ENCODE peak calls at places on chromosomes 11 and 22, in four cellular contexts. C is H9, G is mesendoderm, Q is H1. B is an unnamed sample.

GRCh38 chr11:120281161-120281795 is 41.3 kb downstream of the POU2F3 start:
- DNase-seq in G (no peak), Q (no peak), C (no peak), B (no peak)

GRCh38 chr22:46239261-46240048 is 10.6 kb downstream of the CDPF1 start:
- DNase-seq in G (no peak), Q (no peak), C (no peak), B (no peak)

GRCh38 chr22:33879796-33880195 is 40.5 kb downstream of the LARGE1 start:
- DNase-seq in Q (no peak), C (no peak), G (no peak), B (no peak)

GRCh38 chr11:83508804-83509203 is 222.6 kb upstream of the CCDC90B start:
- DNase-seq in Q (no peak), G (no peak), C (no peak), B (no peak)

GRCh38 chr11:110286298-110287040 is 9.9 kb downstream of the RDX start:
- DNase-seq in C (no peak), G (no peak), Q (no peak), B (no peak)

GRCh38 chr22:37499006-37499707 is 13.0 kb upstream of the MFNG start:
- DNase-seq in C (no peak), Q (no peak), G (no peak), B (no peak)

GRCh38 chr22:43066844-43067385 is 22.3 kb downstream of the TTLL1 start:
- DNase-seq in C (no peak), G (no peak), Q (no peak), B (peak)

GRCh38 chr11:95443386-95443785 is 212.4 kb upstream of the SESN3 start:
- DNase-seq in Q (no peak), G (no peak), C (no peak), B (no peak)

GRCh38 chr11:45771942-45772522 is 32.9 kb upstream of the SLC35C1 start:
- DNase-seq in Q (peak), G (peak), C (peak), B (peak)

GRCh38 chr11:8814923-8815240 is 96.1 kb upstream of the AKIP1 start:
- DNase-seq in G (peak), C (no peak), Q (no peak), B (no peak)

GRCh38 chr22:20111045-20111688 is 4.7 kb upstream of the RANBP1 start:
- DNase-seq in G (peak), Q (no peak), C (no peak), B (peak)

GRCh38 chr11:27468643-27469332 is 3.8 kb downstream of the LGR4 start:
- DNase-seq in Q (no peak), G (no peak), C (no peak), B (peak)

GRCh38 chr11:72764503-72764902 is 12.3 kb upstream of the ARAP1 start:
- DNase-seq in G (peak), C (peak), Q (peak), B (no peak)

GRCh38 chr11:58494096-58494495 is 13.8 kb downstream of the OR5B21 start:
- DNase-seq in G (no peak), Q (no peak), C (no peak), B (peak)

GRCh38 chr11:58493676-58494075 is 14.2 kb downstream of the OR5B21 start:
- DNase-seq in C (no peak), Q (no peak), G (no peak), B (peak)

GRCh38 chr11:58495906-58496305 is 12.0 kb downstream of the OR5B21 start:
- DNase-seq in Q (no peak), C (no peak), G (no peak), B (no peak)

GRCh38 chr11:58485961-58486360 is 21.9 kb downstream of the OR5B21 start:
- DNase-seq in G (peak), C (no peak), Q (no peak), B (no peak)

DNA sequence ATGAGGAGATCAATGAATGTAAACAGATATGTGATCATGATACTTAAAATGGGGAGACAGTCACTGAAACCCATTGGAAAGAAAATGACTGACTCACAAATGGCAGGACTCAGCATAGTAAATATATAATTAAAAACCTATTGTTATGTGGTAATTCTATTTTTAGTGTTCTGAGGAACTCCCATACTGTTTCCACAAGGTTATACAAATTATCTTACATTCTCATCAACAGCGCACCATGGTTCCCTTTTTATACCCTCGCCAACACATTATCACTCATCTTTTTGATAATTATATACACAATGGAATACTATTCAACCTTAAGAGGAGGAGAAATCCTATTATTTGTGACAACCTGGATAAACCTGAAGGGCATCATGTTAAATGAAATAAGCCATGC is 17.1 kb downstream of the OR5B21 start:
- DNase-seq in G (no peak), C (no peak), Q (no peak), B (no peak)
- H3K56ac ChIP-seq in G (no peak), C (no peak), Q (no peak), B (no peak)

DNA sequence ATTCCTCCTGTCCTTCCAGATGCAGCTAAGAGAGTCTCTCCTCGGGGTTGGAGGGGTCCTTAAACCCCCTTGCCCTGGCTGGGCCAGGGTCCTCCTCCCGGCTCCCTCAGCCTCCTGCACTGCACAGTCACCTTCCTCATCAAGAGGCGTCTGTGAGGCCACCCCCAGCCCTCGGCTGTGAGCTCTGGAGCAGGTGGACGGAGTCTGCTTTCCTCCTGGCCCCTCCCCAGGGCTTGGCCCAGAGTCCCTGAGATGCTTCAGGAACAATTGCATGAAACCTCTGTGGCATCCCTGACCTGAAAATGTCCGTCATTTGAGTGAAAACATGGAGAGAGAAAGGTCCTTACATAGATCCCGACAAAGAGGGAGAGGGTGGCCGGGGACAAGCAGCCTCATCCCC is 6.7 kb upstream of the FGF3 start:
- DNase-seq in Q (no peak), C (no peak), G (no peak), B (no peak)
- H3K56ac ChIP-seq in Q (no peak), C (no peak), G (no peak), B (no peak)

GRCh38 chr11:78041843-78042455 is 18.9 kb upstream of the KCTD14 start:
- DNase-seq in Q (no peak), G (no peak), C (no peak), B (no peak)
- H3K56ac ChIP-seq in Q (no peak), G (no peak), C (no peak), B (no peak)

GRCh38 chr11:94154095-94154856 is 25.6 kb downstream of the PANX1 start:
- DNase-seq in G (no peak), C (no peak), Q (no peak), B (peak)

GRCh38 chr11:94151903-94152677 is 23.4 kb downstream of the PANX1 start:
- DNase-seq in G (peak), Q (no peak), C (peak), B (peak)

GRCh38 chr11:94151311-94151710 is 22.7 kb downstream of the PANX1 start:
- DNase-seq in Q (no peak), G (no peak), C (no peak), B (no peak)

GRCh38 chr11:94152678-94153065 is 24.0 kb downstream of the PANX1 start:
- DNase-seq in Q (no peak), G (no peak), C (no peak), B (no peak)

GRCh38 chr11:94153320-94153719 is 24.7 kb downstream of the PANX1 start:
- DNase-seq in C (no peak), Q (no peak), G (no peak), B (no peak)
- H3K56ac ChIP-seq in C (no peak), Q (no peak), G (no peak), B (no peak)

GRCh38 chr11:93606721-93607120 is 54.8 kb upstream of the CEP295 start:
- DNase-seq in G (no peak), Q (no peak), C (no peak), B (no peak)
- H3K56ac ChIP-seq in G (no peak), Q (no peak), C (no peak), B (no peak)

DNA sequence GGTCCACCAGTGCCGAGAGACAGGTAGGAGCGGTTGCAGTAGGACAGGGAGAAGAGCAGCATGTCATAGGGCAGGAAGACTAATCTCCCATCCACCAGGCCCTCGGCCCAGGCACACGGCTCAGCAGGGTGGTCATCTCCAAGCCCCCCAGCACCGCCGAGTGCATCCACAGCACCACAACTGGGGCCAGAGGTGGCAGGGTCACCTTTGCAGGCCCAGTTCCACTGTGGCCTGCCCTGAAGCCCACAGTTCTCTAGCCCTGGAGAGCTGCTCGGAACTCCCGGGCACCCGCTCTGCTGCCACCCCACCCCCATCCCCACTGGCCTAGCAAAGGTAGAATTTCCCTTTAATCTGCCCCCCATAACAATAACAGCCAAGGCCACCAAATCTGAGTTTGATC is 49.1 kb upstream of the LRRC32 start:
- DNase-seq in C (no peak), Q (no peak), G (no peak), B (no peak)
- H3K56ac ChIP-seq in C (no peak), Q (no peak), G (no peak), B (no peak)

DNA sequence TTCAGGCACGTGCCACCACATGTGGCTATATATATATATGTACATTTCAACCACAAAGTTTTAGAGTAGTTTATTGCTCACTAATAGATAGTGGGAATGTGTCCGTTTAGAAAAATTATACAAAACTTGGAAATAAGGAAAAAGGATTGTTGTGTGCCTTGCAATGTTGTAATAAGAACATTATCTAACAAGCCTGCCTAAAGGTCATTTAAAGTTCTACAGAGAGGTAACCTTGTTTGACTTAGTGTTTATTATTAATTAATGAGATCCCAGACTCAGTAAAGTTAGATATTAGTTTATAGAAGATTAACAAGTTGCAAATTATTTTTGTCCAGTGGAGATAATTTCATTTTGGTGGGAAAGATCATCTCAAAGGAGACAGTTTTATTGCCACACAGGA is 5.5 kb upstream of the PATL1 start:
- DNase-seq in Q (no peak), C (no peak), G (no peak), B (no peak)
- H3K56ac ChIP-seq in Q (no peak), C (no peak), G (no peak), B (no peak)

GRCh38 chr22:22888509-22889353 is 1.1 kb downstream of the IGLL5 start:
- DNase-seq in G (no peak), C (no peak), Q (no peak), B (no peak)

GRCh38 chr22:22884010-22884887 is 3.4 kb upstream of the IGLL5 start:
- DNase-seq in C (peak), Q (peak), G (peak), B (peak)

GRCh38 chr22:22884888-22885840 is 2.5 kb upstream of the IGLL5 start:
- DNase-seq in G (no peak), Q (no peak), C (peak), B (no peak)

GRCh38 chr22:22887621-22888503 is at the start of gene IGLL5:
- DNase-seq in C (no peak), G (no peak), Q (no peak), B (no peak)

GRCh38 chr22:22886546-22886945 is 1.1 kb upstream of the IGLL5 start:
- DNase-seq in G (no peak), C (peak), Q (no peak), B (no peak)
- H3K56ac ChIP-seq in G (no peak), C (no peak), Q (no peak), B (no peak)

GRCh38 chr11:1224109-1224485 is 1.2 kb downstream of the MUC5B start:
- DNase-seq in G (no peak), Q (no peak), C (no peak), B (no peak)

GRCh38 chr11:1221848-1222311 is 986 bp upstream of the MUC5B start:
- DNase-seq in Q (peak), G (no peak), C (peak), B (no peak)

GRCh38 chr11:1222491-1223345 is at the start of gene MUC5B:
- DNase-seq in Q (peak), G (no peak), C (peak), B (no peak)

GRCh38 chr11:1224491-1225385 is 1.9 kb downstream of the MUC5B start:
- DNase-seq in G (peak), C (peak), Q (peak), B (no peak)

GRCh38 chr11:1223346-1224108 is 661 bp downstream of the MUC5B start:
- DNase-seq in Q (peak), G (no peak), C (peak), B (no peak)
- H3K56ac ChIP-seq in Q (no peak), G (no peak), C (no peak), B (no peak)